ENCODE peak calls at places on chromosomes 2 and 18, in six cellular contexts. U is astrocyte of the spinal cord, S is body of pancreas, Q is upper lobe of left lung, A is H9, X is mesothelial cell of epicardium. Z is an unnamed sample.

GRCh38 chr2:42089340-42089925 is 41.6 kb downstream of the PKDCC start:
- DNase-seq in U (peak; percentile 59), S (peak; percentile 63), Q (peak; percentile 82), A (peak; percentile 83), X (peak; percentile 53), Z (no peak)

GRCh38 chr18:32091325-32091723 is 350 bp upstream of the RNF138 start:
- DNase-seq in U (no peak), S (no peak), Q (no peak), A (no peak), X (no peak), Z (no peak)

GRCh38 chr18:7429831-7430230 is 137.3 kb upstream of the PTPRM start:
- DNase-seq in U (no peak), S (no peak), Q (no peak), A (no peak), X (no peak), Z (no peak)

GRCh38 chr2:217902281-217903141 is 100.3 kb downstream of the TNS1 start:
- DNase-seq in U (peak; percentile 47), S (peak; percentile 84), Q (peak; percentile 92), A (no peak), X (no peak), Z (no peak)

GRCh38 chr2:169771612-169772011 is 27.1 kb upstream of the SSB start:
- DNase-seq in U (no peak), S (no peak), Q (no peak), A (no peak), X (no peak), Z (no peak)

GRCh38 chr2:134260726-134261125 is 6.9 kb downstream of the MGAT5 start:
- DNase-seq in U (peak; percentile 92), S (no peak), Q (no peak), A (no peak), X (no peak), Z (no peak)

GRCh38 chr18:32896781-32897547 is 124.1 kb upstream of the KLHL14 start:
- DNase-seq in U (no peak), S (no peak), Q (no peak), A (no peak), X (no peak), Z (no peak)

GRCh38 chr2:144937899-144938298 is 418.0 kb upstream of the ZEB2 start:
- DNase-seq in U (peak; percentile 49), S (no peak), Q (no peak), A (no peak), X (no peak), Z (no peak)

GRCh38 chr2:40273623-40274236 is 178.2 kb downstream of the SLC8A1 start:
- DNase-seq in U (no peak), S (no peak), Q (no peak), A (no peak), X (no peak), Z (no peak)

GRCh38 chr18:79848579-79849327 is 51.0 kb downstream of the KCNG2 start:
- DNase-seq in U (no peak), S (peak; percentile 18), Q (no peak), A (no peak), X (no peak), Z (no peak)

GRCh38 chr18:64966667-64967066 is 784.1 kb upstream of the CDH7 start:
- DNase-seq in U (no peak), S (no peak), Q (no peak), A (peak; percentile 28), X (no peak), Z (no peak)

GRCh38 chr18:46199515-46200147 is 95.4 kb downstream of the HAUS1 start:
- DNase-seq in U (peak; percentile 51), S (no peak), Q (no peak), A (no peak), X (no peak), Z (no peak)

GRCh38 chr2:241865957-241866858 is 3.3 kb upstream of the RTP5 start:
- DNase-seq in U (no peak), S (no peak), Q (no peak), A (peak; percentile 63), X (no peak), Z (no peak)

GRCh38 chr2:147030966-147031760 is 813.7 kb upstream of the ACVR2A start:
- DNase-seq in U (peak; percentile 92), S (no peak), Q (no peak), A (no peak), X (no peak), Z (no peak)

GRCh38 chr2:147027451-147027850 is 817.4 kb upstream of the ACVR2A start:
- DNase-seq in U (no peak), S (no peak), Q (no peak), A (no peak), X (no peak), Z (no peak)

GRCh38 chr2:147026664-147027278 is 818.1 kb upstream of the ACVR2A start:
- DNase-seq in U (peak; percentile 86), S (no peak), Q (no peak), A (no peak), X (no peak), Z (no peak)

GRCh38 chr2:147025611-147026010 is 819.2 kb upstream of the ACVR2A start:
- DNase-seq in U (peak; percentile 40), S (no peak), Q (no peak), A (no peak), X (no peak), Z (no peak)

GRCh38 chr2:147026261-147026660 is 818.6 kb upstream of the ACVR2A start:
- DNase-seq in U (no peak), S (no peak), Q (no peak), A (no peak), X (no peak), Z (no peak)
- TF ChIP-seq CTCF in U (no peak), S (no peak), Q (no peak), A (no peak), X (no peak), Z (no peak)

GRCh38 chr2:172428841-172429173 is 1.4 kb downstream of the ITGA6 start:
- DNase-seq in U (no peak), S (no peak), Q (no peak), A (no peak), X (no peak), Z (no peak)

GRCh38 chr2:172427990-172428840 is 829 bp downstream of the ITGA6 start:
- DNase-seq in U (peak; percentile 37), S (peak; percentile 71), Q (peak; percentile 39), A (peak; percentile 63), X (peak; percentile 57), Z (peak; percentile 55)

GRCh38 chr2:172429351-172429968 is 2.1 kb downstream of the ITGA6 start:
- DNase-seq in U (peak; percentile 42), S (peak; percentile 33), Q (peak; percentile 28), A (no peak), X (no peak), Z (no peak)

GRCh38 chr2:172426635-172427255 is 641 bp upstream of the ITGA6 start:
- DNase-seq in U (no peak), S (no peak), Q (no peak), A (no peak), X (no peak), Z (no peak)

GRCh38 chr2:172427256-172427989 is at the start of gene ITGA6:
- DNase-seq in U (peak; percentile 65), S (peak; percentile 93), Q (peak; percentile 71), A (peak; percentile 88), X (peak; percentile 69), Z (peak; percentile 83)
- TF ChIP-seq CTCF in U (peak; percentile 18), S (peak; percentile 41), Q (no peak), A (peak; percentile 41), X (no peak), Z (no peak)

DNA sequence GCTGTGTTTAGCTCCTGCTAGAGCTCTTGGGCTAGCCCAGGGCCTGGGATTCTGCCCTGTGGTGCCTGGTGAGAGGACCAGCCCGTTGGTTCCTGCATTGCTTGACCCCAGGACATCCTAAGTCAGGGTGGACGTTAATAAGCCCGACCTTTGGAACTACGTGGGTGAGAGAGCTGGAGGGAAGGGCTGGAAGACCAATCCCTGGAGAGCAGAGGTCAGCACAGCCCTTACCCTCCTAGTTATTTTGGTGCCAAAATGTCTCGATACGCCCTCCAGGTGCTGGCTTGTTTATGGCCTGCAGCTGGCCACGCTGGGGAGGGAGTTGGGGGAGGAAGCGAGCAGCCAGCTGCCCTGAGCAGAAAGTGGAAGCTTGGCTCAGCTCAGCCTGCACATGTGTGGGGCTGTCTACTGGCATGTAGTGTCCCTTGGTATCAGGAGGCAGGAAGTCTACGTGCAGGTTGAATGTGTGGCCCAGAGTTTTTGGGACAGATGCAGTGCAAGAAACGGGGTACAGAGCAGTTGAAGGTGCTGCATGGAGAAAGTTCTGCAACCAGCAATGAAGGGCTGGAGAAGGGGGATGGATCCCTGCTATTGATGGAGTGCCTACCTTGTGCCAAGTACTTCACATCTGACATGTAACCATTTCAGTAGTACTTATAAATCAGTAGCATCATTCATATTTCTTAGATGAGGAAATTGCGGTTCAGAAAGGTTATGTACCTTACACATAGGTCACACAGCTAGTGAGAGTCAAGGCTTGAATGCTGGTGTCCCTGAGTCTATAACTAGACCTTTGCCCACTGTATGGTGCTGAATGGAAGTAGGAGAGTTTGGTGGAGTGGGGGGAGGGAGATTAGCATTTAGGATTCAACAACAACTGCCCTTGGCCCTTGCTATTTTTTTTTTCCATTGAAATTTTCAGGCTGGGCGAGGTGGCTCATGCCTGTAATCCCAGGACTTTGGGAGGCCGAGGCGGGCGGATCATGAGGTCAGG is 5.0 kb upstream of the DGKD start:
- DNase-seq in U (no peak), S (no peak), Q (peak; percentile 64), A (no peak), X (no peak), Z (no peak)
- TF ChIP-seq CTCF in U (no peak), S (no peak), Q (no peak), A (no peak), X (no peak), Z (no peak)

GRCh38 chr2:120957905-120958304 is 222.2 kb downstream of the GLI2 start:
- DNase-seq in U (no peak), S (peak; percentile 75), Q (no peak), A (no peak), X (no peak), Z (no peak)

GRCh38 chr2:120960994-120961393 is 225.3 kb downstream of the GLI2 start:
- DNase-seq in U (no peak), S (no peak), Q (no peak), A (no peak), X (no peak), Z (no peak)

GRCh38 chr2:120959426-120959825 is 223.8 kb downstream of the GLI2 start:
- DNase-seq in U (peak; percentile 67), S (peak; percentile 49), Q (no peak), A (no peak), X (no peak), Z (no peak)

GRCh38 chr2:120956486-120957156 is 221.0 kb downstream of the GLI2 start:
- DNase-seq in U (no peak), S (no peak), Q (no peak), A (no peak), X (no peak), Z (no peak)

GRCh38 chr2:120958623-120959366 is 223.1 kb downstream of the GLI2 start:
- DNase-seq in U (peak; percentile 9), S (no peak), Q (no peak), A (peak; percentile 83), X (no peak), Z (no peak)
- TF ChIP-seq CTCF in U (peak; percentile 46), S (no peak), Q (no peak), A (peak; percentile 74), X (no peak), Z (peak; percentile 21)

GRCh38 chr2:85011747-85012146 is 40.8 kb downstream of the KCMF1 start:
- DNase-seq in U (no peak), S (no peak), Q (no peak), A (peak; percentile 56), X (no peak), Z (no peak)
- TF ChIP-seq CTCF in U (no peak), S (peak; percentile 4), Q (no peak), A (peak; percentile 73), X (no peak), Z (peak; percentile 41)

Z was measured in progenitor cell of endocrine pancreas.